ENCODE peak calls at places on chromosomes 12 and 14, in five cellular contexts. J is GM23338, E is body of pancreas, F is cardiac muscle cell, C is HCT116. T is an unnamed sample.

GRCh38 chr14:61179776-61180398 is 101.3 kb downstream of the TMEM30B start:
- DNase-seq in C (no peak), F (no peak), J (no peak), E (no peak), T (no peak)

GRCh38 chr14:34806257-34806656 is 68.9 kb downstream of the BAZ1A start:
- DNase-seq in F (no peak), E (no peak), C (no peak), J (no peak), T (no peak)

GRCh38 chr14:90140298-90140955 is 78.6 kb downstream of the KCNK13 start:
- DNase-seq in J (peak; percentile 11), C (no peak), F (no peak), E (no peak), T (no peak)

GRCh38 chr12:121955258-121956040 is 37.1 kb downstream of the CFAP251 start:
- DNase-seq in C (peak; percentile 24), F (peak; percentile 40), J (peak; percentile 56), E (no peak), T (no peak)

GRCh38 chr12:110243227-110243626 is 37.8 kb upstream of the ATP2A2 start:
- DNase-seq in E (no peak), C (no peak), F (no peak), J (no peak), T (no peak)

GRCh38 chr14:89401783-89402182 is 15.2 kb downstream of the FOXN3 start:
- DNase-seq in F (no peak), J (no peak), E (no peak), C (no peak), T (no peak)

GRCh38 chr12:2385529-2385928 is 332.7 kb downstream of the CACNA1C start:
- DNase-seq in C (no peak), J (no peak), E (no peak), F (no peak), T (no peak)

GRCh38 chr14:99936056-99936455 is 129.2 kb upstream of the EVL start:
- DNase-seq in F (no peak), C (no peak), J (no peak), E (no peak), T (no peak)

GRCh38 chr12:125683748-125684381 is 618.6 kb downstream of the AACS start:
- DNase-seq in E (peak; percentile 31), C (no peak), J (peak; percentile 94), F (peak; percentile 83), T (no peak)

GRCh38 chr14:49768301-49769121 is 558 bp downstream of the KLHDC2 start:
- DNase-seq in C (peak; percentile 18), J (peak; percentile 67), F (peak; percentile 83), E (peak; percentile 56), T (peak; percentile 49)

GRCh38 chr12:49348781-49349180 is 2.1 kb downstream of the DNAJC22 start:
- DNase-seq in F (no peak), J (no peak), E (no peak), C (no peak), T (peak; percentile 39)

GRCh38 chr12:113092478-113093408 is 36.2 kb downstream of the DTX1 start:
- DNase-seq in J (peak; percentile 95), F (peak; percentile 42), E (peak; percentile 41), C (no peak), T (no peak)

GRCh38 chr14:55398679-55399078 is 13.0 kb downstream of the ATG14 start:
- DNase-seq in E (peak; percentile 22), C (peak; percentile 73), F (no peak), J (no peak), T (peak; percentile 72)

GRCh38 chr12:108046135-108046534 is 83.0 kb upstream of the WSCD2 start:
- DNase-seq in J (peak; percentile 29), F (no peak), E (no peak), C (no peak), T (no peak)

GRCh38 chr12:5584776-5585560 is 153.1 kb downstream of the NTF3 start:
- DNase-seq in J (no peak), C (no peak), F (no peak), E (no peak), T (no peak)

GRCh38 chr14:102964152-102964730 is 41.8 kb downstream of the AMN start:
- DNase-seq in E (no peak), F (no peak), C (no peak), J (no peak), T (no peak)

GRCh38 chr12:13223941-13224340 is 27.4 kb downstream of the EMP1 start:
- DNase-seq in C (no peak), F (no peak), E (no peak), J (no peak), T (no peak)

GRCh38 chr14:68285421-68286179 is 466.0 kb downstream of the RAD51B start:
- DNase-seq in C (no peak), E (no peak), F (no peak), J (no peak), T (no peak)

GRCh38 chr14:103801459-103801858 is 45.9 kb downstream of the PPP1R13B start:
- DNase-seq in E (no peak), C (no peak), F (no peak), J (peak; percentile 29), T (no peak)

GRCh38 chr14:98886982-98887381 is 385.0 kb downstream of the BCL11B start:
- DNase-seq in J (no peak), F (no peak), E (no peak), C (no peak), T (no peak)

GRCh38 chr12:131430158-131430772 is 280.6 kb upstream of the SFSWAP start:
- DNase-seq in J (no peak), F (no peak), C (no peak), E (no peak), T (no peak)

GRCh38 chr14:103563089-103563620 is 395 bp downstream of the COA8 start:
- DNase-seq in J (peak; percentile 80), E (peak; percentile 68), F (no peak), C (peak; percentile 42), T (peak; percentile 47)

GRCh38 chr14:49907186-49907585 is 14.3 kb downstream of the ARF6 start:
- DNase-seq in E (no peak), J (no peak), F (no peak), C (no peak), T (no peak)

GRCh38 chr12:43282106-43282505 is 269.9 kb downstream of the ADAMTS20 start:
- DNase-seq in J (no peak), C (peak; percentile 16), F (peak; percentile 34), E (no peak), T (no peak)

GRCh38 chr14:92792885-92793284 is 1.2 kb upstream of the GOLGA5 start:
- DNase-seq in J (peak; percentile 34), E (no peak), F (no peak), C (no peak), T (no peak)

GRCh38 chr14:92797935-92798653 is 4.0 kb downstream of the GOLGA5 start:
- DNase-seq in E (no peak), J (no peak), F (no peak), C (no peak), T (no peak)

GRCh38 chr14:92794961-92795360 is 856 bp downstream of the GOLGA5 start:
- DNase-seq in E (no peak), F (no peak), C (no peak), J (no peak), T (no peak)

GRCh38 chr14:92793709-92794546 is at the start of gene GOLGA5:
- DNase-seq in F (peak; percentile 98), J (peak; percentile 97), E (peak; percentile 99), C (peak; percentile 92), T (peak; percentile 99)

DNA sequence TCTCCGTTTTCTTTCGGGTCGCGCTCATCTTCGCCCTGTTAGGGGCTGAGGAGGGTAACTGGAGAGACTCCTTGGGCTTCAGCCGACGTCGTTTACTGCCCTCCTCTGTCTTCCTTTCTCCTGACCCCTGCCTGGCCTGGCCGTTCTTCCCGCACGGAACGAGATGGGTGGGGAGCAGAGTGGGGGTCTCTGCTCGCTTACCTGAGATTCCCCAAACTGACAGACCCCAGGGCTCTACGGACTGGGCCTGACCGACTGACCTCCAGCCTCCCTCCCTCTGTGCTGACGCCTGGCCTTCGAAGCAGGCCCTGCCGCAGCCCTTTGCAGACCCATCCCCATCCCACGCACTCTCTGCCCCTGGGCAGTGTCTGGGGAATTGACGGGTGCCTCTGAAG is 439 bp downstream of the GOLGA5 start:
- DNase-seq in J (peak; percentile 16), F (peak; percentile 35), C (no peak), E (peak; percentile 19), T (no peak)
- TF ChIP-seq CTCF in J (no peak), F (no peak), C (no peak), E (no peak), T (no peak)

GRCh38 chr14:80358112-80358511 is 146.8 kb upstream of the DIO2 start:
- DNase-seq in C (no peak), J (no peak), E (no peak), F (no peak), T (no peak)

GRCh38 chr14:80350707-80351106 is 139.4 kb upstream of the DIO2 start:
- DNase-seq in J (no peak), F (no peak), E (no peak), C (no peak), T (no peak)

GRCh38 chr14:80356413-80356812 is 145.1 kb upstream of the DIO2 start:
- DNase-seq in C (no peak), J (peak; percentile 56), F (peak; percentile 16), E (no peak), T (no peak)
- TF ChIP-seq CTCF in C (no peak), J (peak; percentile 73), F (peak; percentile 59), E (peak; percentile 37), T (no peak)

DNA sequence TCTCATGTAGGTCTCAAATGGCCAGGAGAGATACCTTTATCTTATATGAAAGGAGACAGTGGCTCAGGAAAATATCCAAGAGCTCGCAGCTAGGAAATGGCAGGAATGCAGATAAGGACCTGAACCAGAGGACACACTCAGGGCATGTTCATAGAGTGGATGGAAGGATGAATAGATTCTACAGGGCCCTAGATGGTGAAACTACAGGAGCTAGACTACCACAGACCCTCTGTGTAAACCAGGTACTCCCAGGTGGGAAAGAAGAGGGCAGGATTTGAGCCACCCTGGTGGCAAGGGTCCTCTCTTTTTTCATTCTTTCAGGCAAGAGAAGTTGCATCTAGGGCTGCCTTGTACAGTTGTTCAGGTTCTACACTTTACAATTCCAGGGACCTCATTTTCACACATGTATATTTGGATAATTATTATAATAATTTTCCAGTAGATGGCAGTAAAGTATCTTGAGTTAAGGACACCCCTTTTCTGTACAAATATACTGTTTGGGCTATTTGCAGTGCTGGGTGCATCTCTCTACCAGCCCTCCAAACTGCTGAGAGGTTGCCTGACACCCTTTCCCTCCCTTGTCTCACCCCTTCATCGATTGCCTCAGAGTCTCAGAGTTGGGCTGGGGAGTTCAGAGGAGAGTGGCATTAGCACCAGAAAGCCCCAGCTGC is 10.5 kb upstream of the ZDHHC22 start:
- DNase-seq in F (no peak), E (no peak), C (peak; percentile 28), J (peak; percentile 39), T (no peak)
- TF ChIP-seq CTCF in F (no peak), E (peak; percentile 41), C (peak; percentile 62), J (peak; percentile 33), T (no peak)

DNA sequence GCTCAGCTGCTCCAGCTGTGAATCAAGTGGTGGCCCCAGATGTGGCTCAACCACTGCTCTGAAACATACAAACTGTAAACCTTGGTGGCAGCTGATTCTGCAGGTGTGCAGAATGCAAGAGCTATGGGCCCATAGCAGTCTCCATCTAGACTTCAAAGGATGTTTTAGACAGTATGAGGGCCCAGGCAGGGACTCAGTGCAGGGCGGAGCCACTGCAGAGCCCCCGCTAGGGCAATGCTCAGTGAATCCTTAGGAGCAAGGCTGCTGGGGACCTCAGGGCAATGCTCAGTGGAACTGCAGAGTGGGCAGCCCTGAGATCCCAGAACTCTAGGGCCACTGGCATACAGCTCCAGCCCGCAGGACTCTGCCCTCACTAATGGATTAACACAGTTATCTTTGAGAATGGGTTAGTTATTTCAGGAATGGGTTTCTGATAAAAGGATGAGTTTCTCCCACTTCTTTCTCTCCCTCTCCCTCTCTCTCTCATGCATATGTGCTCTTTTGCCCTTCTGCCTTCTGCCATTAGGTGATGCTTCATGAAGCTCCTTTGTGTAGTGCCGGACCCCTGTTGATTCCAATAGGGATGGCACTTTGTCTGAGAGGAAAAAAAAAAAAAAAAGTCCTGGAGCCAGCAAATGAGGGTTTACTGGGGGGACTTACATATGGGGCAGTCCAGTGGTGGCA is 48.4 kb upstream of the JDP2 start:
- DNase-seq in F (no peak), E (no peak), C (no peak), J (peak; percentile 56), T (no peak)
- TF ChIP-seq CTCF in F (no peak), E (no peak), C (no peak), J (no peak), T (no peak)